ENCODE peak calls at places on chromosomes 6 and 20, in ten cellular contexts. One of them, this sample, is unnamed.

GRCh38 chr6:166494757-166495486 is 91.6 kb downstream of the RAMACL start:
- DNase-seq in occipital lobe: peak; percentile 46
- DNase-seq in PC-9: no peak
- DNase-seq in HL-60: no peak
- DNase-seq in nucleus accumbens: peak; percentile 73
- DNase-seq in H54: no peak
- DNase-seq in ascending aorta: no peak
- DNase-seq in AG04450: no peak
- DNase-seq in naive B cell: no peak
- DNase-seq in AG10803: no peak
- DNase-seq in this sample: no peak

GRCh38 chr6:13715444-13715883 is 3.8 kb upstream of the RANBP9 start:
- DNase-seq in occipital lobe: no peak
- DNase-seq in HL-60: peak; percentile 93
- DNase-seq in nucleus accumbens: no peak
- DNase-seq in AG10803: peak; percentile 52
- DNase-seq in AG04450: no peak
- DNase-seq in H54: no peak
- DNase-seq in naive B cell: no peak
- DNase-seq in PC-9: peak; percentile 88
- DNase-seq in ascending aorta: no peak
- DNase-seq in this sample: no peak

GRCh38 chr6:133705071-133705470 is 183.8 kb upstream of the TCF21 start:
- DNase-seq in AG04450: peak; percentile 37
- DNase-seq in HL-60: no peak
- DNase-seq in PC-9: no peak
- DNase-seq in ascending aorta: no peak
- DNase-seq in H54: no peak
- DNase-seq in occipital lobe: no peak
- DNase-seq in nucleus accumbens: no peak
- DNase-seq in naive B cell: no peak
- DNase-seq in AG10803: peak; percentile 92
- DNase-seq in this sample: no peak

GRCh38 chr20:5131502-5131901 is 4.7 kb downstream of the CDS2 start:
- DNase-seq in nucleus accumbens: no peak
- DNase-seq in occipital lobe: no peak
- DNase-seq in ascending aorta: no peak
- DNase-seq in PC-9: no peak
- DNase-seq in naive B cell: no peak
- DNase-seq in HL-60: no peak
- DNase-seq in AG10803: no peak
- DNase-seq in H54: no peak
- DNase-seq in AG04450: no peak
- DNase-seq in this sample: peak; percentile 49

GRCh38 chr6:145374566-145374965 is 360.8 kb downstream of the EPM2A start:
- DNase-seq in nucleus accumbens: no peak
- DNase-seq in PC-9: no peak
- DNase-seq in naive B cell: no peak
- DNase-seq in occipital lobe: no peak
- DNase-seq in H54: no peak
- DNase-seq in AG10803: no peak
- DNase-seq in AG04450: no peak
- DNase-seq in ascending aorta: no peak
- DNase-seq in HL-60: peak; percentile 0
- DNase-seq in this sample: no peak

GRCh38 chr6:103335412-103335811 is 1524.3 kb downstream of the HACE1 start:
- DNase-seq in occipital lobe: no peak
- DNase-seq in nucleus accumbens: no peak
- DNase-seq in AG04450: no peak
- DNase-seq in AG10803: no peak
- DNase-seq in ascending aorta: no peak
- DNase-seq in HL-60: no peak
- DNase-seq in naive B cell: no peak
- DNase-seq in PC-9: no peak
- DNase-seq in H54: no peak
- DNase-seq in this sample: no peak

GRCh38 chr6:31180500-31180899 is 10.0 kb upstream of the POU5F1 start:
- DNase-seq in AG04450: no peak
- DNase-seq in H54: peak; percentile 93
- DNase-seq in PC-9: no peak
- DNase-seq in occipital lobe: peak; percentile 40
- DNase-seq in HL-60: no peak
- DNase-seq in naive B cell: peak; percentile 71
- DNase-seq in nucleus accumbens: peak; percentile 30
- DNase-seq in AG10803: peak; percentile 76
- DNase-seq in ascending aorta: no peak
- DNase-seq in this sample: peak; percentile 86

GRCh38 chr6:35302604-35303218 is 5.1 kb downstream of the DEF6 start:
- DNase-seq in AG04450: no peak
- DNase-seq in AG10803: no peak
- DNase-seq in ascending aorta: peak; percentile 42
- DNase-seq in H54: peak; percentile 50
- DNase-seq in HL-60: peak; percentile 76
- DNase-seq in PC-9: peak; percentile 74
- DNase-seq in nucleus accumbens: no peak
- DNase-seq in occipital lobe: no peak
- DNase-seq in naive B cell: peak; percentile 80
- DNase-seq in this sample: peak; percentile 76

GRCh38 chr20:32327087-32327681 is 30.9 kb upstream of the ASXL1 start:
- DNase-seq in AG10803: no peak
- DNase-seq in AG04450: peak; percentile 66
- DNase-seq in ascending aorta: no peak
- DNase-seq in occipital lobe: no peak
- DNase-seq in naive B cell: no peak
- DNase-seq in H54: no peak
- DNase-seq in HL-60: no peak
- DNase-seq in PC-9: no peak
- DNase-seq in nucleus accumbens: no peak
- DNase-seq in this sample: no peak

GRCh38 chr6:33737267-33738026 is 9.3 kb downstream of the IP6K3 start:
- DNase-seq in occipital lobe: no peak
- DNase-seq in H54: no peak
- DNase-seq in naive B cell: no peak
- DNase-seq in HL-60: no peak
- DNase-seq in PC-9: no peak
- DNase-seq in AG10803: no peak
- DNase-seq in nucleus accumbens: no peak
- DNase-seq in AG04450: no peak
- DNase-seq in ascending aorta: no peak
- DNase-seq in this sample: no peak

GRCh38 chr6:65728879-65729479 is 22.0 kb upstream of the EYS start:
- DNase-seq in H54: no peak
- DNase-seq in HL-60: no peak
- DNase-seq in PC-9: no peak
- DNase-seq in occipital lobe: no peak
- DNase-seq in nucleus accumbens: no peak
- DNase-seq in AG04450: no peak
- DNase-seq in naive B cell: no peak
- DNase-seq in ascending aorta: no peak
- DNase-seq in AG10803: no peak
- DNase-seq in this sample: no peak

GRCh38 chr6:24396764-24397163 is 6.0 kb upstream of the MRS2 start:
- DNase-seq in H54: no peak
- DNase-seq in occipital lobe: no peak
- DNase-seq in ascending aorta: no peak
- DNase-seq in AG04450: no peak
- DNase-seq in PC-9: no peak
- DNase-seq in HL-60: no peak
- DNase-seq in AG10803: no peak
- DNase-seq in naive B cell: no peak
- DNase-seq in nucleus accumbens: no peak
- DNase-seq in this sample: no peak

GRCh38 chr20:20210327-20210726 is 157.6 kb upstream of the INSM1 start:
- DNase-seq in AG04450: no peak
- DNase-seq in ascending aorta: no peak
- DNase-seq in naive B cell: no peak
- DNase-seq in occipital lobe: no peak
- DNase-seq in PC-9: no peak
- DNase-seq in HL-60: no peak
- DNase-seq in AG10803: peak; percentile 1
- DNase-seq in nucleus accumbens: peak; percentile 17
- DNase-seq in H54: no peak
- DNase-seq in this sample: no peak

GRCh38 chr20:62408055-62408454 is 970 bp upstream of the CABLES2 start:
- DNase-seq in occipital lobe: no peak
- DNase-seq in ascending aorta: no peak
- DNase-seq in PC-9: no peak
- DNase-seq in H54: no peak
- DNase-seq in naive B cell: no peak
- DNase-seq in AG10803: no peak
- DNase-seq in nucleus accumbens: no peak
- DNase-seq in AG04450: no peak
- DNase-seq in HL-60: no peak
- DNase-seq in this sample: no peak

GRCh38 chr6:159761135-159761872 is 541 bp upstream of the ACAT2 start:
- DNase-seq in AG10803: no peak
- DNase-seq in ascending aorta: no peak
- DNase-seq in naive B cell: no peak
- DNase-seq in nucleus accumbens: no peak
- DNase-seq in PC-9: no peak
- DNase-seq in AG04450: no peak
- DNase-seq in H54: no peak
- DNase-seq in occipital lobe: no peak
- DNase-seq in HL-60: no peak
- DNase-seq in this sample: peak; percentile 69

GRCh38 chr20:44010162-44010704 is 95.6 kb downstream of the TOX2 start:
- DNase-seq in naive B cell: no peak
- DNase-seq in nucleus accumbens: no peak
- DNase-seq in H54: no peak
- DNase-seq in HL-60: no peak
- DNase-seq in AG04450: no peak
- DNase-seq in occipital lobe: no peak
- DNase-seq in PC-9: no peak
- DNase-seq in AG10803: no peak
- DNase-seq in ascending aorta: no peak
- DNase-seq in this sample: no peak

GRCh38 chr20:32249030-32249738 is 28.3 kb upstream of the KIF3B start:
- DNase-seq in H54: no peak
- DNase-seq in nucleus accumbens: no peak
- DNase-seq in ascending aorta: no peak
- DNase-seq in naive B cell: no peak
- DNase-seq in occipital lobe: no peak
- DNase-seq in PC-9: no peak
- DNase-seq in HL-60: peak; percentile 61
- DNase-seq in AG04450: no peak
- DNase-seq in AG10803: no peak
- DNase-seq in this sample: no peak

GRCh38 chr6:90083891-90084290 is 189.6 kb downstream of the GJA10 start:
- DNase-seq in H54: no peak
- DNase-seq in HL-60: no peak
- DNase-seq in nucleus accumbens: no peak
- DNase-seq in ascending aorta: no peak
- DNase-seq in occipital lobe: no peak
- DNase-seq in naive B cell: peak; percentile 73
- DNase-seq in AG04450: no peak
- DNase-seq in AG10803: no peak
- DNase-seq in PC-9: no peak
- DNase-seq in this sample: peak; percentile 54

GRCh38 chr6:23842760-23843159 is 283.3 kb upstream of the NRSN1 start:
- DNase-seq in AG10803: no peak
- DNase-seq in nucleus accumbens: no peak
- DNase-seq in HL-60: no peak
- DNase-seq in naive B cell: no peak
- DNase-seq in PC-9: no peak
- DNase-seq in occipital lobe: no peak
- DNase-seq in AG04450: no peak
- DNase-seq in ascending aorta: no peak
- DNase-seq in H54: no peak
- DNase-seq in this sample: no peak

GRCh38 chr6:52617087-52617486 is 40.2 kb upstream of the TRAM2 start:
- DNase-seq in naive B cell: no peak
- DNase-seq in ascending aorta: no peak
- DNase-seq in nucleus accumbens: no peak
- DNase-seq in AG04450: no peak
- DNase-seq in HL-60: no peak
- DNase-seq in H54: no peak
- DNase-seq in PC-9: no peak
- DNase-seq in AG10803: no peak
- DNase-seq in occipital lobe: no peak
- DNase-seq in this sample: no peak

GRCh38 chr6:14000901-14001300 is 76.1 kb downstream of the RNF182 start:
- DNase-seq in naive B cell: no peak
- DNase-seq in PC-9: no peak
- DNase-seq in nucleus accumbens: no peak
- DNase-seq in AG10803: peak; percentile 37
- DNase-seq in ascending aorta: no peak
- DNase-seq in AG04450: no peak
- DNase-seq in occipital lobe: no peak
- DNase-seq in HL-60: no peak
- DNase-seq in H54: no peak
- DNase-seq in this sample: no peak

GRCh38 chr6:5181494-5182287 is 79.1 kb downstream of the LYRM4 start:
- DNase-seq in HL-60: peak; percentile 70
- DNase-seq in AG10803: peak; percentile 23
- DNase-seq in naive B cell: no peak
- DNase-seq in ascending aorta: no peak
- DNase-seq in H54: no peak
- DNase-seq in nucleus accumbens: no peak
- DNase-seq in PC-9: peak; percentile 61
- DNase-seq in AG04450: no peak
- DNase-seq in occipital lobe: no peak
- DNase-seq in this sample: no peak

GRCh38 chr20:49483706-49484101 is 1.2 kb upstream of the KCNB1 start:
- DNase-seq in H54: no peak
- DNase-seq in ascending aorta: no peak
- DNase-seq in naive B cell: no peak
- DNase-seq in occipital lobe: no peak
- DNase-seq in nucleus accumbens: no peak
- DNase-seq in AG04450: no peak
- DNase-seq in HL-60: no peak
- DNase-seq in AG10803: no peak
- DNase-seq in PC-9: no peak
- DNase-seq in this sample: no peak

GRCh38 chr20:22717466-22717865 is 133.1 kb upstream of the FOXA2 start:
- DNase-seq in PC-9: peak; percentile 72
- DNase-seq in H54: no peak
- DNase-seq in HL-60: no peak
- DNase-seq in occipital lobe: no peak
- DNase-seq in ascending aorta: no peak
- DNase-seq in AG04450: no peak
- DNase-seq in AG10803: no peak
- DNase-seq in naive B cell: no peak
- DNase-seq in nucleus accumbens: no peak
- DNase-seq in this sample: no peak

GRCh38 chr6:29887819-29888581 is 54.3 kb upstream of the HLA-A start:
- DNase-seq in HL-60: peak; percentile 25
- DNase-seq in occipital lobe: no peak
- DNase-seq in ascending aorta: no peak
- DNase-seq in naive B cell: peak; percentile 87
- DNase-seq in H54: peak; percentile 22
- DNase-seq in AG10803: peak; percentile 26
- DNase-seq in AG04450: no peak
- DNase-seq in nucleus accumbens: peak; percentile 34
- DNase-seq in PC-9: no peak
- DNase-seq in this sample: peak; percentile 85

GRCh38 chr6:189676-190075 is 102.6 kb upstream of the DUSP22 start:
- DNase-seq in HL-60: no peak
- DNase-seq in H54: no peak
- DNase-seq in occipital lobe: no peak
- DNase-seq in naive B cell: no peak
- DNase-seq in ascending aorta: no peak
- DNase-seq in AG04450: no peak
- DNase-seq in PC-9: no peak
- DNase-seq in nucleus accumbens: no peak
- DNase-seq in AG10803: no peak
- DNase-seq in this sample: no peak

GRCh38 chr6:127102299-127102698 is 16.2 kb upstream of the RSPO3 start:
- DNase-seq in ascending aorta: no peak
- DNase-seq in occipital lobe: no peak
- DNase-seq in HL-60: peak; percentile 69
- DNase-seq in PC-9: peak; percentile 94
- DNase-seq in nucleus accumbens: no peak
- DNase-seq in AG04450: peak; percentile 49
- DNase-seq in AG10803: peak; percentile 98
- DNase-seq in H54: no peak
- DNase-seq in naive B cell: no peak
- DNase-seq in this sample: no peak

GRCh38 chr6:15423286-15423957 is 177.6 kb downstream of the JARID2 start:
- DNase-seq in AG04450: no peak
- DNase-seq in HL-60: no peak
- DNase-seq in ascending aorta: no peak
- DNase-seq in AG10803: peak; percentile 51
- DNase-seq in naive B cell: no peak
- DNase-seq in PC-9: peak; percentile 57
- DNase-seq in occipital lobe: no peak
- DNase-seq in nucleus accumbens: no peak
- DNase-seq in H54: no peak
- DNase-seq in this sample: no peak

This sample was measured in GM06990.